ENCODE peak calls at places on chromosomes 11 and 22, in ten cellular contexts. J, Q, H, U, Z, R, S, F, X and G are unnamed samples.
A peak's percentile ranks its signal among the peaks of the same experiment; 100 is the strongest.

GRCh38 chr11:44623716-44624491 is 58.4 kb downstream of the CD82 start:
- DNase-seq in J (peak; percentile 57), Q (no peak), H (peak; percentile 17), U (no peak), Z (no peak), R (no peak), S (no peak), F (no peak), X (peak; percentile 42), G (no peak)

GRCh38 chr22:29004647-29005371 is 56.8 kb downstream of the C22orf31 start:
- DNase-seq in J (peak; percentile 30), Q (no peak), H (no peak), U (no peak), Z (no peak), R (peak; percentile 71), S (peak; percentile 62), F (peak; percentile 43), X (peak; percentile 75), G (no peak)

GRCh38 chr11:112212710-112213109 is 13.5 kb upstream of the PTS start:
- DNase-seq in J (no peak), Q (no peak), H (no peak), U (no peak), Z (no peak), R (no peak), S (no peak), F (no peak), X (no peak), G (no peak)

GRCh38 chr22:29635734-29636357 is 32.4 kb downstream of the NF2 start:
- DNase-seq in J (peak; percentile 68), Q (no peak), H (peak; percentile 39), U (peak; percentile 57), Z (peak; percentile 28), R (peak; percentile 38), S (no peak), F (peak; percentile 63), X (no peak), G (no peak)

GRCh38 chr11:45685976-45686375 is 20.6 kb upstream of the CHST1 start:
- DNase-seq in J (no peak), Q (no peak), H (no peak), U (no peak), Z (no peak), R (no peak), S (no peak), F (no peak), X (no peak), G (no peak)

GRCh38 chr11:102062106-102062505 is 14.9 kb downstream of the CFAP300 start:
- DNase-seq in J (no peak), Q (no peak), H (no peak), U (no peak), Z (no peak), R (no peak), S (no peak), F (no peak), X (no peak), G (no peak)

GRCh38 chr11:92322225-92322624 is 97.6 kb downstream of the FAT3 start:
- DNase-seq in J (no peak), Q (no peak), H (no peak), U (no peak), Z (no peak), R (no peak), S (no peak), F (no peak), X (no peak), G (no peak)

GRCh38 chr22:25722223-25723015 is 19.6 kb upstream of the MYO18B start:
- DNase-seq in J (no peak), Q (no peak), H (no peak), U (no peak), Z (no peak), R (no peak), S (no peak), F (no peak), X (no peak), G (no peak)

GRCh38 chr11:85029964-85030363 is 597.2 kb downstream of the DLG2 start:
- DNase-seq in J (no peak), Q (no peak), H (no peak), U (peak; percentile 3), Z (no peak), R (no peak), S (no peak), F (peak; percentile 28), X (no peak), G (no peak)

GRCh38 chr11:64747961-64748715 is 4.2 kb upstream of the RASGRP2 start:
- DNase-seq in J (no peak), Q (peak; percentile 3), H (no peak), U (no peak), Z (no peak), R (no peak), S (no peak), F (no peak), X (no peak), G (no peak)

GRCh38 chr22:26196657-26197056 is 27.4 kb downstream of the SEZ6L start:
- DNase-seq in J (no peak), Q (no peak), H (no peak), U (no peak), Z (no peak), R (no peak), S (no peak), F (no peak), X (no peak), G (no peak)

GRCh38 chr22:39947488-39948216 is 12.5 kb upstream of the TMA7B start:
- DNase-seq in J (no peak), Q (no peak), H (no peak), U (no peak), Z (no peak), R (no peak), S (no peak), F (no peak), X (no peak), G (no peak)

GRCh38 chr11:12680246-12680939 is 6.2 kb downstream of the TEAD1 start:
- DNase-seq in J (no peak), Q (no peak), H (no peak), U (peak; percentile 82), Z (peak; percentile 83), R (peak; percentile 89), S (peak; percentile 63), F (peak; percentile 60), X (peak; percentile 88), G (no peak)

GRCh38 chr11:121048464-121049233 is 24.7 kb downstream of the TBCEL start:
- DNase-seq in J (no peak), Q (no peak), H (no peak), U (no peak), Z (no peak), R (no peak), S (no peak), F (no peak), X (no peak), G (no peak)

GRCh38 chr11:10388574-10388973 is 66.5 kb upstream of the AMPD3 start:
- DNase-seq in J (no peak), Q (no peak), H (no peak), U (no peak), Z (no peak), R (no peak), S (no peak), F (no peak), X (no peak), G (no peak)

GRCh38 chr11:134725939-134726639 is 314.0 kb upstream of the B3GAT1 start:
- DNase-seq in J (no peak), Q (no peak), H (no peak), U (no peak), Z (no peak), R (no peak), S (no peak), F (no peak), X (no peak), G (no peak)

GRCh38 chr11:85464283-85464682 is 162.9 kb downstream of the DLG2 start:
- DNase-seq in J (no peak), Q (no peak), H (no peak), U (no peak), Z (no peak), R (no peak), S (no peak), F (no peak), X (no peak), G (no peak)

GRCh38 chr11:16933756-16934603 is 80.2 kb downstream of the PLEKHA7 start:
- DNase-seq in J (peak; percentile 28), Q (no peak), H (no peak), U (no peak), Z (no peak), R (peak; percentile 6), S (no peak), F (no peak), X (no peak), G (no peak)

GRCh38 chr22:48943567-48944432 is 883.9 kb downstream of the BRD1 start:
- DNase-seq in J (no peak), Q (no peak), H (no peak), U (no peak), Z (no peak), R (peak; percentile 72), S (peak; percentile 32), F (no peak), X (peak; percentile 77), G (no peak)

GRCh38 chr11:45141631-45142030 is 4.8 kb upstream of the PRDM11 start:
- DNase-seq in J (no peak), Q (no peak), H (peak; percentile 3), U (no peak), Z (no peak), R (no peak), S (no peak), F (no peak), X (no peak), G (no peak)

GRCh38 chr11:117187007-117187406 is 8.5 kb downstream of the SIDT2 start:
- DNase-seq in J (no peak), Q (no peak), H (peak; percentile 14), U (no peak), Z (no peak), R (no peak), S (no peak), F (no peak), X (no peak), G (no peak)

GRCh38 chr11:67279589-67280340 is 9.3 kb upstream of the ANKRD13D start:
- DNase-seq in J (no peak), Q (no peak), H (no peak), U (no peak), Z (no peak), R (no peak), S (no peak), F (no peak), X (no peak), G (peak; percentile 6)

GRCh38 chr11:15665368-15665871 is 550.7 kb downstream of the INSC start:
- DNase-seq in J (no peak), Q (no peak), H (no peak), U (no peak), Z (no peak), R (no peak), S (no peak), F (no peak), X (peak; percentile 4), G (no peak)

GRCh38 chr22:28375761-28376534 is 303.7 kb downstream of the TTC28 start:
- DNase-seq in J (no peak), Q (no peak), H (no peak), U (no peak), Z (no peak), R (no peak), S (no peak), F (no peak), X (no peak), G (no peak)